ENCODE peak calls at places on chromosomes 4 and X, in four cellular contexts. One of them, this sample, is unnamed.

GRCh38 chrX:85003655-85004244 is at the start of gene APOOL:
- DNase-seq in GM12878: peak; percentile 57
- DNase-seq in H1: peak; percentile 68
- DNase-seq in K562: peak; percentile 76
- DNase-seq in this sample: peak; percentile 77

GRCh38 chrX:44828008-44828605 is 15.7 kb upstream of the DUSP21 start:
- DNase-seq in GM12878: no peak
- DNase-seq in K562: no peak
- DNase-seq in H1: no peak
- DNase-seq in this sample: no peak

GRCh38 chr4:71553605-71554004 is 214.8 kb downstream of the SLC4A4 start:
- DNase-seq in GM12878: no peak
- DNase-seq in H1: no peak
- DNase-seq in K562: peak; percentile 7
- DNase-seq in this sample: no peak

GRCh38 chr4:76989391-76990061 is 40.0 kb downstream of the SEPTIN11 start:
- DNase-seq in H1: no peak
- DNase-seq in GM12878: no peak
- DNase-seq in K562: no peak
- DNase-seq in this sample: no peak

GRCh38 chr4:53161475-53162423 is 204.1 kb downstream of the SCFD2 start:
- DNase-seq in K562: no peak
- DNase-seq in GM12878: no peak
- DNase-seq in H1: no peak
- DNase-seq in this sample: no peak

GRCh38 chrX:152992120-152992519 is 1.8 kb downstream of the PNMA5 start:
- DNase-seq in H1: no peak
- DNase-seq in K562: no peak
- DNase-seq in GM12878: no peak
- DNase-seq in this sample: no peak

GRCh38 chr4:140426610-140427103 is 791 bp downstream of the CLGN start:
- DNase-seq in K562: peak; percentile 33
- DNase-seq in H1: no peak
- DNase-seq in GM12878: no peak
- DNase-seq in this sample: peak; percentile 3

GRCh38 chr4:126479709-126480108 is 1153.0 kb upstream of the INTU start:
- DNase-seq in H1: peak; percentile 52
- DNase-seq in K562: no peak
- DNase-seq in GM12878: no peak
- DNase-seq in this sample: no peak

GRCh38 chr4:172725581-172725980 is 443.0 kb upstream of the GALNT7 start:
- DNase-seq in GM12878: no peak
- DNase-seq in H1: no peak
- DNase-seq in K562: no peak
- DNase-seq in this sample: peak; percentile 1

GRCh38 chr4:173420821-173421220 is 21.9 kb upstream of the SCRG1 start:
- DNase-seq in GM12878: no peak
- DNase-seq in K562: no peak
- DNase-seq in H1: no peak
- DNase-seq in this sample: no peak

GRCh38 chrX:65997978-65998717 is 41.7 kb downstream of the VSIG4 start:
- DNase-seq in H1: no peak
- DNase-seq in GM12878: no peak
- DNase-seq in K562: peak; percentile 88
- DNase-seq in this sample: no peak

GRCh38 chrX:75131973-75132627 is 24.0 kb downstream of the ABCB7 start:
- DNase-seq in H1: no peak
- DNase-seq in GM12878: no peak
- DNase-seq in K562: no peak
- DNase-seq in this sample: no peak

GRCh38 chrX:9019151-9019550 is 14.8 kb downstream of the FAM9B start:
- DNase-seq in GM12878: no peak
- DNase-seq in K562: no peak
- DNase-seq in H1: no peak
- DNase-seq in this sample: no peak

GRCh38 chr4:153643406-153644016 is 40.6 kb upstream of the TLR2 start:
- DNase-seq in GM12878: peak; percentile 50
- DNase-seq in K562: peak; percentile 56
- DNase-seq in H1: no peak
- DNase-seq in this sample: peak; percentile 66

GRCh38 chr4:8790749-8791148 is 80.9 kb downstream of the HMX1 start:
- DNase-seq in GM12878: no peak
- DNase-seq in H1: no peak
- DNase-seq in K562: no peak
- DNase-seq in this sample: no peak

GRCh38 chrX:119045884-119046283 is 26.9 kb upstream of the CT47C1 start:
- DNase-seq in GM12878: no peak
- DNase-seq in H1: no peak
- DNase-seq in K562: no peak
- DNase-seq in this sample: no peak

GRCh38 chrX:7115557-7115956 is 32.0 kb upstream of the STS start:
- DNase-seq in H1: no peak
- DNase-seq in GM12878: peak; percentile 87
- DNase-seq in K562: no peak
- DNase-seq in this sample: no peak
- TF ChIP-seq HDAC6 in H1: no peak
- TF ChIP-seq HDAC6 in GM12878: no peak
- TF ChIP-seq HDAC6 in K562: no peak
- TF ChIP-seq HDAC6 in this sample: no peak

GRCh38 chr4:27007507-27007906 is 146.9 kb downstream of the STIM2 start:
- DNase-seq in K562: no peak
- DNase-seq in H1: no peak
- DNase-seq in GM12878: no peak
- DNase-seq in this sample: no peak
- TF ChIP-seq HDAC6 in K562: no peak
- TF ChIP-seq HDAC6 in H1: no peak
- TF ChIP-seq HDAC6 in GM12878: no peak
- TF ChIP-seq HDAC6 in this sample: no peak

GRCh38 chrX:10486373-10486772 is 134.0 kb downstream of the MID1 start:
- DNase-seq in H1: no peak
- DNase-seq in K562: no peak
- DNase-seq in GM12878: no peak
- DNase-seq in this sample: no peak
- TF ChIP-seq HDAC6 in H1: no peak
- TF ChIP-seq HDAC6 in K562: no peak
- TF ChIP-seq HDAC6 in GM12878: no peak
- TF ChIP-seq HDAC6 in this sample: no peak

DNA sequence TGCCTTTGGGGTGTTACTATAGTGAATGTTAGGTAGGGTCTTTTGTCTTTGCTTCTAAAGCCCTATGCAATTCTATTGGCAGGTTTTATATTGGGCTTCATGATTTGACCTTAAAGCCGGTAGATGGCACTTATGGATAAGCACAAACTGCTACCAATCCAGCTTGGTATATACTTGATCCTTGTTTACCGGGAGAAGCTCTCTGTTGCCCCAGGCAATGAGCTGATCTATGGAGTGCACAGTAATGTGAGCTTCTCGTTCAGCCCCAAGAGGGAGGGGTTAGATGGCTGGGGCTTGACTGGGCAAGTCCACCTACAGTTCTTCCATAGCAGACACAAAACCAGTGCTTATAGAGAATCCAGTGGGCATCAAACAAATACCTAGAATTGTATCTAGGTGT is 287.2 kb upstream of the CT83 start:
- DNase-seq in H1: no peak
- DNase-seq in GM12878: no peak
- DNase-seq in K562: no peak
- DNase-seq in this sample: no peak
- TF ChIP-seq HDAC6 in H1: no peak
- TF ChIP-seq HDAC6 in GM12878: no peak
- TF ChIP-seq HDAC6 in K562: no peak
- TF ChIP-seq HDAC6 in this sample: no peak

This sample was measured in HepG2.